ENCODE peak calls at places on chromosomes 2 and 18, in seven cellular contexts. W is prostate gland, D is sigmoid colon, C is transverse colon, G is upper lobe of left lung, S is GM12891, F is breast epithelium. A is an unnamed sample.

GRCh38 chr18:50853863-50854271 is 25.1 kb upstream of the ME2 start:
- DNase-seq in W (no peak), D (peak), C (peak), G (no peak), S (no peak), F (no peak), A (no peak)

GRCh38 chr2:135258193-135258592 is 206.1 kb downstream of the RAB3GAP1 start:
- DNase-seq in W (no peak), D (no peak), C (no peak), G (no peak), S (no peak), F (no peak), A (no peak)

GRCh38 chr2:219947575-219947974 is 320.1 kb downstream of the SLC4A3 start:
- DNase-seq in W (no peak), D (no peak), C (no peak), G (no peak), S (no peak), F (no peak), A (no peak)

GRCh38 chr2:152635635-152636298 is 81.5 kb downstream of the PRPF40A start:
- DNase-seq in W (peak), D (peak), C (peak), G (peak), S (no peak), F (peak), A (peak)

GRCh38 chr2:170354409-170354808 is 176.5 kb downstream of the MYO3B start:
- DNase-seq in W (no peak), D (no peak), C (no peak), G (no peak), S (no peak), F (no peak), A (no peak)

GRCh38 chr2:28927878-28928277 is 33.4 kb downstream of the WDR43 start:
- DNase-seq in W (no peak), D (no peak), C (no peak), G (no peak), S (no peak), F (no peak), A (no peak)

GRCh38 chr2:218014706-218015685 is 12.2 kb upstream of the TNS1 start:
- DNase-seq in W (no peak), D (no peak), C (no peak), G (no peak), S (no peak), F (no peak), A (no peak)

GRCh38 chr18:58615150-58616132 is 13.4 kb downstream of the ALPK2 start:
- DNase-seq in W (no peak), D (no peak), C (peak), G (no peak), S (peak), F (no peak), A (no peak)

GRCh38 chr2:17146358-17146757 is 371.9 kb downstream of the RAD51AP2 start:
- DNase-seq in W (no peak), D (no peak), C (no peak), G (no peak), S (no peak), F (no peak), A (no peak)

GRCh38 chr2:224400174-224400810 is 1.6 kb downstream of the FAM124B start:
- DNase-seq in W (no peak), D (no peak), C (no peak), G (no peak), S (no peak), F (no peak), A (no peak)

GRCh38 chr2:30541680-30542079 is 94.6 kb downstream of the LCLAT1 start:
- DNase-seq in W (no peak), D (no peak), C (no peak), G (no peak), S (no peak), F (no peak), A (no peak)

GRCh38 chr2:191311627-191312026 is 66.4 kb downstream of the MYO1B start:
- DNase-seq in W (no peak), D (no peak), C (no peak), G (no peak), S (no peak), F (no peak), A (no peak)

GRCh38 chr18:70289351-70290330 is 796 bp downstream of the SOCS6 start:
- DNase-seq in W (peak), D (no peak), C (peak), G (peak), S (peak), F (no peak), A (no peak)

GRCh38 chr2:16908671-16909070 is 243.0 kb upstream of the CYRIA start:
- DNase-seq in W (no peak), D (no peak), C (no peak), G (no peak), S (no peak), F (no peak), A (no peak)

GRCh38 chr2:105800036-105800755 is 55.5 kb downstream of the NCK2 start:
- DNase-seq in W (no peak), D (no peak), C (no peak), G (no peak), S (no peak), F (no peak), A (no peak)

GRCh38 chr2:12605936-12606335 is 110.8 kb upstream of the TRIB2 start:
- DNase-seq in W (no peak), D (no peak), C (no peak), G (no peak), S (no peak), F (no peak), A (no peak)

GRCh38 chr2:238024986-238025385 is 35.8 kb upstream of the SCLY start:
- DNase-seq in W (no peak), D (no peak), C (no peak), G (no peak), S (no peak), F (no peak), A (no peak)

GRCh38 chr2:113136828-113137775 is 9.7 kb downstream of the IL1RN start:
- DNase-seq in W (peak), D (no peak), C (no peak), G (no peak), S (no peak), F (no peak), A (no peak)

GRCh38 chr2:11710210-11710609 is 36.2 kb upstream of the LPIN1 start:
- DNase-seq in W (no peak), D (peak), C (no peak), G (no peak), S (no peak), F (no peak), A (no peak)

GRCh38 chr18:23071285-23071684 is 64.0 kb upstream of the CABLES1 start:
- DNase-seq in W (peak), D (peak), C (peak), G (no peak), S (peak), F (no peak), A (no peak)

GRCh38 chr18:45277870-45278269 is 337.4 kb upstream of the SLC14A2 start:
- DNase-seq in W (no peak), D (no peak), C (peak), G (no peak), S (no peak), F (no peak), A (no peak)

GRCh38 chr18:44679056-44679911 is 1.4 kb upstream of the SETBP1 start:
- DNase-seq in W (peak), D (peak), C (peak), G (peak), S (peak), F (peak), A (peak)

GRCh38 chr18:12038082-12038660 is 55.5 kb upstream of the ANKRD62 start:
- DNase-seq in W (no peak), D (peak), C (peak), G (peak), S (no peak), F (no peak), A (no peak)

GRCh38 chr2:206163251-206163880 is 3.7 kb downstream of the EEF1B2 start:
- DNase-seq in W (no peak), D (no peak), C (no peak), G (no peak), S (no peak), F (no peak), A (no peak)

GRCh38 chr2:6526093-6526824 is 339.4 kb downstream of the CMPK2 start:
- DNase-seq in W (no peak), D (no peak), C (peak), G (no peak), S (peak), F (no peak), A (no peak)

GRCh38 chr2:150133623-150134022 is 353.8 kb downstream of the RND3 start:
- DNase-seq in W (no peak), D (no peak), C (no peak), G (no peak), S (no peak), F (no peak), A (no peak)

GRCh38 chr2:102235491-102235890 is 48.7 kb downstream of the IL1RL2 start:
- DNase-seq in W (no peak), D (no peak), C (no peak), G (no peak), S (no peak), F (no peak), A (no peak)

GRCh38 chr2:42957109-42958035 is 165.0 kb upstream of the HAAO start:
- DNase-seq in W (no peak), D (no peak), C (no peak), G (no peak), S (no peak), F (no peak), A (no peak)

GRCh38 chr2:215536476-215536875 is 100.6 kb upstream of the FN1 start:
- DNase-seq in W (no peak), D (no peak), C (no peak), G (no peak), S (no peak), F (no peak), A (no peak)

GRCh38 chr2:234997389-234997788 is 45.6 kb downstream of the SH3BP4 start:
- DNase-seq in W (no peak), D (peak), C (no peak), G (peak), S (no peak), F (no peak), A (no peak)

DNA sequence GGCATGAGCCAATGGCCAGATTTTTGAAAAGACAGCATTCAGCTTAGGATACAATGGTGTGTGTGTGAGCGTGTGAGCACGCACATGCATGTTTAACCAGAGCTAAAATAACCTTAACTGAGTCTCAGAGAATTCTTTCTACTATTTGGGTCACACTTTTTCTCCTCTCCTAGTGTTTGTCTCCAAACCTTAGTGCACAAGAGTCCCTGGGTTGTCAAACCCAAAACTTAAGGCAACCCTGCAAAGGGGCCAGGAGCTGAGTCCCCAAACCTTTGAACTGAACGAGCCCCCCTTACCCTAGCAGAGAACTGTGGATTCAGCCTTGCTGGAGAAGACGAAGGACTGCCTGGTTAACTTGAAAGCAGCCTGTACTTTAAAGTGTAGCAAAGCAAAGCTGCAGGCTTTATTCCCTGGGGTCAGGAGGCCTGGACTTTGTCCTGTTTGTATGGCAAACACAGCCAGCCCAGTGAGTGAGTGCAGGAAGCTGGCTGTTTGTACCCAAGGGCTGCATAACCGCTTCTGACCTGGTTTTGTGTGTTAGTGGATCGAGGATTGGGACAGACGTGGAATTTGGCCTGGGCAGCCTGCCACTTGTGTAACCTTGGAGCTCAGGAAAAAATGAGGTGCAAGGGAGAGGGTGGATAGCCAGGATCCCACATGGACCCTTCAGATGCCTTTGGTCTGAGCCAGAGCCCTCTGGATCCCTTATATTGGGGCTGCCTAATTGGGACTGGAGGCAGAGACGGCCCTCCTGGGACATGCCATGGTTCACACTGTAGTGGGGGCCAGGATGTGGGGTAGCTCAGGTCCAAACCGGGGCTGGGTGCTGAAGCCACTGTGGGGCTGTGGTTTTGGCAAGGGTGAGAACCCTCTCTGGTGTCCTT is 6.4 kb upstream of the PSMD1 start:
- DNase-seq in W (no peak), D (no peak), C (peak), G (no peak), S (no peak), F (peak), A (no peak)
- TF ChIP-seq POLR2AphosphoS5 in W (no peak), D (no peak), C (peak), G (no peak), S (no peak), F (no peak), A (no peak)

GRCh38 chr2:207258191-207258991 is 92.6 kb upstream of the KLF7 start:
- DNase-seq in W (peak), D (peak), C (peak), G (no peak), S (no peak), F (peak), A (no peak)
- TF ChIP-seq POLR2A in W (no peak), D (no peak), C (no peak), G (no peak), S (no peak), F (no peak), A (no peak)

GRCh38 chr2:174327559-174327897 is 7.2 kb upstream of the SP9 start:
- DNase-seq in W (no peak), D (no peak), C (no peak), G (no peak), S (no peak), F (no peak), A (no peak)

GRCh38 chr2:174326880-174327558 is 7.7 kb upstream of the SP9 start:
- DNase-seq in W (no peak), D (no peak), C (no peak), G (peak), S (no peak), F (no peak), A (no peak)

GRCh38 chr2:174327958-174328308 is 6.8 kb upstream of the SP9 start:
- DNase-seq in W (no peak), D (no peak), C (no peak), G (no peak), S (no peak), F (no peak), A (no peak)

GRCh38 chr2:174325373-174325772 is 9.4 kb upstream of the SP9 start:
- DNase-seq in W (no peak), D (no peak), C (no peak), G (no peak), S (no peak), F (no peak), A (no peak)

DNA sequence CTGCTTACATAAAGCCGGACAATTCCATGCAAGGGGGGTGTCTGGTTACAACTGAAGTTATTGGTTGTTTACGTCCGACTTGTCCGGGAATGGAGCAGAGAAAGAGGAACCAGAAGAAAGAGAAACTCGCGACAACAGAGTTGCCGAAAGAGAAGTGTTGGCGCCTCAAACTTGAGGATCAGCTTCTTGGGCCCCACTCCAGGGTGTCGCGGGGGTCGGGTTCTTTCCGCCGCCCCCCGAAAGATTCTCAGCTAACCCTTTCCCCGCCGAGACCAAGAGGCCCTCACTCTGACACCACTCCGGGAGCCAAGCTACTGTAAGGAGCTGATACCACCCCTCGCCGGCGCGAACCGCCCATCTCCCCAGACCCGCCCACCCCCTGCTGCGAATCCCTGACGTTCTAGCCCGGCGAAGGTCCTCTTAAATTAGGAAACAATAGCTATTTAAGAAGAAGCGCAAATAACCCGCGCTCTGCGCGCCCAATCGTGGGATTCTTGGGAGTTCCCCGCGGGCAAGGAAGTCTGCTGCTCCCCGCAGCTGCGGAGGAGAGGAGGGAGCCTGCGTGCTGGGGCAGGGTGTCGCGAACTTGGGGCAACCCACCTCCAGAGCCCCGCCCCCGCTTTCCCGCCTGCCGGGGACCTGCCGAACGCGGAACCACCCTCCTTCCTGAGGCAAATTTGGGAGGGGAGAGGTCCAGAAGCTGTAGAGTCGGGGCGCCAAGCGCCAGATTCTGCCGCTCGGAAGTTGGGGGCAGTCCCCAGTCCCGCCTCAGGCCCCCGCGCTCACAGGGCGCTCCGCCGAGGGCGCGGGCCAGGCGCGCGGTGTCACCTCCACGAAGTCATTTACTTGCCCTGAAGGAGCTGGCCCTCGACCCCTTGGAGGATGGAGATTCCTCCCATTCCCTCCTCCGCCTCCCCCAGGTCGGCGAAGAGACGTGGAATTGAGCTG is 8.5 kb upstream of the SP9 start:
- DNase-seq in W (no peak), D (no peak), C (peak), G (peak), S (no peak), F (no peak), A (peak)
- TF ChIP-seq POLR2AphosphoS5 in W (no peak), D (no peak), C (no peak), G (no peak), S (no peak), F (no peak), A (no peak)

GRCh38 chr2:75099521-75099922 is 99.8 kb downstream of the TACR1 start:
- DNase-seq in W (no peak), D (no peak), C (no peak), G (no peak), S (no peak), F (no peak), A (no peak)

GRCh38 chr2:75100011-75100680 is 99.2 kb downstream of the TACR1 start:
- DNase-seq in W (no peak), D (no peak), C (no peak), G (no peak), S (no peak), F (no peak), A (no peak)

GRCh38 chr2:75102011-75102410 is 97.3 kb downstream of the TACR1 start:
- DNase-seq in W (no peak), D (no peak), C (no peak), G (no peak), S (no peak), F (no peak), A (no peak)

GRCh38 chr2:75100691-75101236 is 98.6 kb downstream of the TACR1 start:
- DNase-seq in W (no peak), D (no peak), C (no peak), G (no peak), S (no peak), F (no peak), A (no peak)

GRCh38 chr2:75098856-75099255 is 100.5 kb downstream of the TACR1 start:
- DNase-seq in W (no peak), D (no peak), C (no peak), G (no peak), S (no peak), F (no peak), A (no peak)
- TF ChIP-seq POLR2A in W (no peak), D (no peak), C (no peak), G (no peak), S (no peak), F (no peak), A (no peak)

DNA sequence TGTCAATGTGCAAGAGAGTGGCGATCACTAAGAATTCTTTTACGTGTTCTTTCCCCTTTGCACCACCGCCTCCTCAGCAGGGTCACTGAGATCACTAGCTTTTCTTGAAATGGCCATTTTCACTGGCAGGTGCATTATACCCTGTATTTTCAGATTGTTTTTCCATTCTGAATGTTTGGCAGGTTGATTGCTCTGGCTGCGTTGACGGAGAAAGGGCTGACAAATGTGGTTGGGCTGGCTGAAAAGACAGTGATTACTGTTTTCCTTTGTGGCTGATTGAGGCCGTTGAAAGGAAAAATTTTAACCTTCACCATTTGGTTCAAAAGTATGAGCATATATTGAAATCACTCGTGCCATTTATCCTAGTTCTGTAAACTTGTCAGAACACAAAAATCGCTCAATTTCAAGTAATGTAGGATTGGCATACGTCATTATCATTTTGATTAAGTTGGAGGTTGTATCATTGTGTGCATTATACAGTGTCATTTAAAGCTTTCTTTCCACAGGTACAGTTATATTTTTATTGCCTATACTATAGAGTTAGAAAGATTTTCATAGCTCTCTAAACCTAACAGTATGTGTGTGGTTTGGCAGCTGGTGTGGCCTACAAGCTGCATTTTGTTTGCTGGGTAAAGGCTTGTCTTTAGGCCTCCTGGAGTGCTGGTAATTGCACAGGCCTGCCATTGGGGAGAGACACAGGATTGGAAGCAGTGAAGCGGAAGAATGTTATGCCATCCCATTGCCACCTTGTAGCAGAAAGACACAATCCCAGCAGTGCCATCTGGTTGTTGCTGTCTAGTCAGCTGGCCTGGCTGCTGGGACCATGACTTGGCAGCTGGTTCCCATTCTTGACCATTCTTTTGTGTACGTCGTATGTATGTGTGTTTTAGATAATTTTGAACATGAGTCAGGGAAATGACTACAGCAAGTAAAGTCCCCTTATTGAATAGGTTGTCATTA is 36.7 kb downstream of the DYNC1I2 start:
- DNase-seq in W (no peak), D (no peak), C (no peak), G (no peak), S (no peak), F (no peak), A (no peak)
- TF ChIP-seq POLR2AphosphoS5 in W (no peak), D (no peak), C (no peak), G (no peak), S (no peak), F (no peak), A (no peak)

GRCh38 chr2:183038341-183039300 is at the start of gene NCKAP1:
- DNase-seq in W (peak), D (peak), C (peak), G (peak), S (peak), F (peak), A (peak)
- TF ChIP-seq POLR2A in W (peak), D (no peak), C (peak), G (peak), S (no peak), F (no peak), A (no peak)

GRCh38 chr2:9004338-9005204 is 1.1 kb upstream of the MBOAT2 start:
- DNase-seq in W (no peak), D (no peak), C (no peak), G (no peak), S (no peak), F (no peak), A (no peak)
- TF ChIP-seq POLR2AphosphoS5 in W (no peak), D (no peak), C (no peak), G (no peak), S (no peak), F (no peak), A (no peak)

GRCh38 chr2:7759898-7760297 is 842.7 kb downstream of the RNF144A start:
- DNase-seq in W (no peak), D (no peak), C (no peak), G (no peak), S (no peak), F (no peak), A (no peak)
- TF ChIP-seq POLR2A in W (no peak), D (no peak), C (no peak), G (no peak), S (no peak), F (no peak), A (no peak)

A was measured in suprapubic skin.